ENCODE peak calls at places on chromosomes 12 and 14, in seven cellular contexts. One of them, this sample, is unnamed.

GRCh38 chr12:41891226-41891625 is 253.4 kb downstream of the GXYLT1 start:
- DNase-seq in SK-N-SH: no peak
- DNase-seq in HCT116: no peak
- DNase-seq in transverse colon: no peak
- DNase-seq in H1: no peak
- DNase-seq in breast epithelium: no peak
- DNase-seq in stomach: no peak
- DNase-seq in this sample: no peak

GRCh38 chr14:40599726-40600125 is 1007.0 kb upstream of the LRFN5 start:
- DNase-seq in SK-N-SH: no peak
- DNase-seq in HCT116: no peak
- DNase-seq in transverse colon: no peak
- DNase-seq in H1: no peak
- DNase-seq in breast epithelium: no peak
- DNase-seq in stomach: no peak
- DNase-seq in this sample: no peak

GRCh38 chr12:22287056-22287455 is 47.5 kb downstream of the ST8SIA1 start:
- DNase-seq in SK-N-SH: no peak
- DNase-seq in HCT116: no peak
- DNase-seq in transverse colon: no peak
- DNase-seq in H1: no peak
- DNase-seq in breast epithelium: no peak
- DNase-seq in stomach: no peak
- DNase-seq in this sample: no peak

GRCh38 chr12:103530352-103530751 is 34.6 kb upstream of the C12orf42 start:
- DNase-seq in SK-N-SH: no peak
- DNase-seq in HCT116: no peak
- DNase-seq in transverse colon: no peak
- DNase-seq in H1: no peak
- DNase-seq in breast epithelium: no peak
- DNase-seq in stomach: no peak
- DNase-seq in this sample: no peak

GRCh38 chr14:65704850-65705249 is 292.3 kb downstream of the FUT8 start:
- DNase-seq in SK-N-SH: no peak
- DNase-seq in HCT116: no peak
- DNase-seq in transverse colon: no peak
- DNase-seq in H1: no peak
- DNase-seq in breast epithelium: no peak
- DNase-seq in stomach: no peak
- DNase-seq in this sample: no peak

GRCh38 chr14:101601603-101602465 is 40.5 kb downstream of the DIO3 start:
- DNase-seq in SK-N-SH: no peak
- DNase-seq in HCT116: no peak
- DNase-seq in transverse colon: peak
- DNase-seq in H1: no peak
- DNase-seq in breast epithelium: no peak
- DNase-seq in stomach: peak
- DNase-seq in this sample: no peak

GRCh38 chr14:30035361-30035760 is 107.7 kb upstream of the PRKD1 start:
- DNase-seq in SK-N-SH: no peak
- DNase-seq in HCT116: no peak
- DNase-seq in transverse colon: no peak
- DNase-seq in H1: no peak
- DNase-seq in breast epithelium: no peak
- DNase-seq in stomach: no peak
- DNase-seq in this sample: no peak

GRCh38 chr12:15278816-15279658 is 43.3 kb upstream of the PTPRO start:
- DNase-seq in SK-N-SH: peak
- DNase-seq in HCT116: no peak
- DNase-seq in transverse colon: peak
- DNase-seq in H1: no peak
- DNase-seq in breast epithelium: peak
- DNase-seq in stomach: peak
- DNase-seq in this sample: peak

GRCh38 chr14:89197623-89198022 is 219.4 kb downstream of the FOXN3 start:
- DNase-seq in SK-N-SH: no peak
- DNase-seq in HCT116: no peak
- DNase-seq in transverse colon: no peak
- DNase-seq in H1: no peak
- DNase-seq in breast epithelium: no peak
- DNase-seq in stomach: no peak
- DNase-seq in this sample: no peak

GRCh38 chr12:25719505-25719904 is 166.4 kb upstream of the LMNTD1 start:
- DNase-seq in SK-N-SH: no peak
- DNase-seq in HCT116: no peak
- DNase-seq in transverse colon: no peak
- DNase-seq in H1: no peak
- DNase-seq in breast epithelium: no peak
- DNase-seq in stomach: no peak
- DNase-seq in this sample: no peak
- TF ChIP-seq POLR2AphosphoS5 in SK-N-SH: no peak
- TF ChIP-seq POLR2AphosphoS5 in HCT116: no peak
- TF ChIP-seq POLR2AphosphoS5 in transverse colon: no peak
- TF ChIP-seq POLR2AphosphoS5 in H1: no peak
- TF ChIP-seq POLR2AphosphoS5 in breast epithelium: no peak
- TF ChIP-seq POLR2AphosphoS5 in stomach: no peak
- TF ChIP-seq POLR2AphosphoS5 in this sample: no peak

GRCh38 chr12:125549171-125549570 is 483.9 kb downstream of the AACS start:
- DNase-seq in SK-N-SH: no peak
- DNase-seq in HCT116: no peak
- DNase-seq in transverse colon: no peak
- DNase-seq in H1: no peak
- DNase-seq in breast epithelium: no peak
- DNase-seq in stomach: no peak
- DNase-seq in this sample: no peak
- TF ChIP-seq POLR2AphosphoS5 in SK-N-SH: no peak
- TF ChIP-seq POLR2AphosphoS5 in HCT116: no peak
- TF ChIP-seq POLR2AphosphoS5 in transverse colon: no peak
- TF ChIP-seq POLR2AphosphoS5 in H1: no peak
- TF ChIP-seq POLR2AphosphoS5 in breast epithelium: no peak
- TF ChIP-seq POLR2AphosphoS5 in stomach: no peak
- TF ChIP-seq POLR2AphosphoS5 in this sample: no peak

DNA sequence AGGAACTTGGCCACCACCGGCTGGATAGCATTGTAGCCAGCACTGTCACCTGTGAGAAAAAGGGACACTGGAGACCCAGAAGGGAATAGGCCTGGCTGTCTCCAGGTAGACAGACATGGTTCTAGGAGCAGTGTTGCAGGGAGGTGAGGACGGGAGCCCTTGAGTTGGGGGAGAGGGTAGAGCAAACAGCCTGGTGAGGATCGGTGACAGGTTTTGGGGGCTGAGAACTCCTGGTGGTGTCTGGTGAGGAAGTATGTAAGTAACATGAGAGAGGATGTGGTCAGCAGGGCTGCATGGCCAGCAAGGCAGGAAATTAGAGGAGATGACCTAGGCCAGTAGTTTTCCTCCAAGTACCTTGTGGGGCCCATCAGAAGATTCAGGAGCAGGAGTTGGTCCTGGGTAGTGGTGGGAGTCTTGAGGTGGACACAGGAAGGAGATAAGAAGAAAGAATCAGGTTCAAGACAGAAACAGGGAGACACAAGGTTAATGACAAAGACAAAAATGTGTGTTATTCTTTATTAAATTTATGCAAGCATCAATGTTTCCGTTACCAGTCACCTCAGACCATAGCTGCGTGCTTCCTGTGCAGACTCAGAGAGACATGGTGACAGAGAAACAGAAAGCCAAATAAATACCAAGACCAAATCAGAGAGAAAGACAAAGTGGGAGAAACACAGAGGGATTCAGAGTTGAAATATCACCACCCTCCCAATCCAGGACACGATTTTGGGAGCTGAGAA is at the start of gene ARHGAP9:
- DNase-seq in SK-N-SH: no peak
- DNase-seq in HCT116: no peak
- DNase-seq in transverse colon: no peak
- DNase-seq in H1: no peak
- DNase-seq in breast epithelium: no peak
- DNase-seq in stomach: no peak
- DNase-seq in this sample: peak
- TF ChIP-seq POLR2AphosphoS5 in SK-N-SH: no peak
- TF ChIP-seq POLR2AphosphoS5 in HCT116: no peak
- TF ChIP-seq POLR2AphosphoS5 in transverse colon: no peak
- TF ChIP-seq POLR2AphosphoS5 in H1: no peak
- TF ChIP-seq POLR2AphosphoS5 in breast epithelium: no peak
- TF ChIP-seq POLR2AphosphoS5 in stomach: no peak
- TF ChIP-seq POLR2AphosphoS5 in this sample: no peak

GRCh38 chr12:32647275-32647674 is 31.8 kb upstream of the DNM1L start:
- DNase-seq in SK-N-SH: no peak
- DNase-seq in HCT116: no peak
- DNase-seq in transverse colon: no peak
- DNase-seq in H1: peak
- DNase-seq in breast epithelium: no peak
- DNase-seq in stomach: no peak
- DNase-seq in this sample: no peak
- TF ChIP-seq POLR2AphosphoS5 in SK-N-SH: no peak
- TF ChIP-seq POLR2AphosphoS5 in HCT116: no peak
- TF ChIP-seq POLR2AphosphoS5 in transverse colon: no peak
- TF ChIP-seq POLR2AphosphoS5 in H1: no peak
- TF ChIP-seq POLR2AphosphoS5 in breast epithelium: no peak
- TF ChIP-seq POLR2AphosphoS5 in stomach: no peak
- TF ChIP-seq POLR2AphosphoS5 in this sample: no peak

GRCh38 chr14:32761381-32761968 is 177.2 kb upstream of the NPAS3 start:
- DNase-seq in SK-N-SH: no peak
- DNase-seq in HCT116: no peak
- DNase-seq in transverse colon: no peak
- DNase-seq in H1: no peak
- DNase-seq in breast epithelium: no peak
- DNase-seq in stomach: no peak
- DNase-seq in this sample: no peak

GRCh38 chr14:32754209-32754608 is 184.5 kb upstream of the NPAS3 start:
- DNase-seq in SK-N-SH: no peak
- DNase-seq in HCT116: no peak
- DNase-seq in transverse colon: no peak
- DNase-seq in H1: no peak
- DNase-seq in breast epithelium: no peak
- DNase-seq in stomach: no peak
- DNase-seq in this sample: no peak

GRCh38 chr14:32756173-32756572 is 182.5 kb upstream of the NPAS3 start:
- DNase-seq in SK-N-SH: no peak
- DNase-seq in HCT116: no peak
- DNase-seq in transverse colon: no peak
- DNase-seq in H1: no peak
- DNase-seq in breast epithelium: no peak
- DNase-seq in stomach: no peak
- DNase-seq in this sample: no peak

GRCh38 chr14:32757568-32757967 is 181.1 kb upstream of the NPAS3 start:
- DNase-seq in SK-N-SH: no peak
- DNase-seq in HCT116: no peak
- DNase-seq in transverse colon: no peak
- DNase-seq in H1: no peak
- DNase-seq in breast epithelium: no peak
- DNase-seq in stomach: no peak
- DNase-seq in this sample: no peak

DNA sequence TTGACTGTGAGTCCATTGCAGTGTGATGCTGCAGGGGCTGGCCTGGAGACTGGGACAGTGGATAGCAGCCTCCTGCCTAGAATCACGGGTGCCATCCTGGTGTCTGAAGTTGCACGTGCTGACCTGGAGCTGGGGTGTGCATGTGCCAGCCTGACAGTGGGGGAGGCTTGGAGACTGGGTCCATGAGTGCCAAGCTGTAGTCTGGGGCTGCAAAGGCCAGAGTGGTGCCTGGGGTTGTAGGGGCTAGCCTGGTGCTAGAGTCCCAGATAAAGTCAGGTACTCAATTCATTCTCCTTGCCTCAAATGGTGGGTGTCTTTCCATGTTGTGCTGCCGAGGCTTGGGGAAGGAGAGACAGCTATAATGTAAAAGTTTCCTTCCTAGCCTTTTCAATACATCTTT is 181.9 kb upstream of the NPAS3 start:
- DNase-seq in SK-N-SH: no peak
- DNase-seq in HCT116: no peak
- DNase-seq in transverse colon: no peak
- DNase-seq in H1: no peak
- DNase-seq in breast epithelium: no peak
- DNase-seq in stomach: no peak
- DNase-seq in this sample: no peak
- TF ChIP-seq POLR2AphosphoS5 in SK-N-SH: no peak
- TF ChIP-seq POLR2AphosphoS5 in HCT116: no peak
- TF ChIP-seq POLR2AphosphoS5 in transverse colon: no peak
- TF ChIP-seq POLR2AphosphoS5 in H1: no peak
- TF ChIP-seq POLR2AphosphoS5 in breast epithelium: no peak
- TF ChIP-seq POLR2AphosphoS5 in stomach: no peak
- TF ChIP-seq POLR2AphosphoS5 in this sample: no peak

DNA sequence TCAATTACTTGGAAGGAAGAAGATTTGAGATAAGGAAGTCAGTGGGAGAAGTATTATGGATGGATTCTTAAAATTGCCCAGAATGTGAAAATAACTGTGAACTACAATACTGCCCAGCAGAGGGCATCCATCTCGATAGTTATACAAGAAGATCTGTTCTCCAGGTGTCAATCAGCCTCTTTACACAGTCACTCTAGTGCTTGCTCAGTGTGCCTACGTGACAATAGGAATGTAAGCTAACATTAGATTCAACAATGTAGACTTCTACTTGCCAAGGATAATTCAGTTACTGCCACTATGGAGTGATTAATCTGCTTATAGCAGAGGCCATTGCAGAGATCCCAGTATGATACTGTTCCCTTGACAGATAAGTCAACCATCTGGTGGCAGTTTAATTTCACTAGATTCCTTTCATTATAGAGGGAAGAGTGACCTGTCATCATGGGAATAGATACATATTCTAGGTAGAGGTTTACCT is 10.6 kb upstream of the MAP4K5 start:
- DNase-seq in SK-N-SH: peak
- DNase-seq in HCT116: peak
- DNase-seq in transverse colon: peak
- DNase-seq in H1: no peak
- DNase-seq in breast epithelium: no peak
- DNase-seq in stomach: peak
- DNase-seq in this sample: no peak
- TF ChIP-seq POLR2AphosphoS5 in SK-N-SH: no peak
- TF ChIP-seq POLR2AphosphoS5 in HCT116: no peak
- TF ChIP-seq POLR2AphosphoS5 in transverse colon: no peak
- TF ChIP-seq POLR2AphosphoS5 in H1: no peak
- TF ChIP-seq POLR2AphosphoS5 in breast epithelium: no peak
- TF ChIP-seq POLR2AphosphoS5 in stomach: no peak
- TF ChIP-seq POLR2AphosphoS5 in this sample: no peak

DNA sequence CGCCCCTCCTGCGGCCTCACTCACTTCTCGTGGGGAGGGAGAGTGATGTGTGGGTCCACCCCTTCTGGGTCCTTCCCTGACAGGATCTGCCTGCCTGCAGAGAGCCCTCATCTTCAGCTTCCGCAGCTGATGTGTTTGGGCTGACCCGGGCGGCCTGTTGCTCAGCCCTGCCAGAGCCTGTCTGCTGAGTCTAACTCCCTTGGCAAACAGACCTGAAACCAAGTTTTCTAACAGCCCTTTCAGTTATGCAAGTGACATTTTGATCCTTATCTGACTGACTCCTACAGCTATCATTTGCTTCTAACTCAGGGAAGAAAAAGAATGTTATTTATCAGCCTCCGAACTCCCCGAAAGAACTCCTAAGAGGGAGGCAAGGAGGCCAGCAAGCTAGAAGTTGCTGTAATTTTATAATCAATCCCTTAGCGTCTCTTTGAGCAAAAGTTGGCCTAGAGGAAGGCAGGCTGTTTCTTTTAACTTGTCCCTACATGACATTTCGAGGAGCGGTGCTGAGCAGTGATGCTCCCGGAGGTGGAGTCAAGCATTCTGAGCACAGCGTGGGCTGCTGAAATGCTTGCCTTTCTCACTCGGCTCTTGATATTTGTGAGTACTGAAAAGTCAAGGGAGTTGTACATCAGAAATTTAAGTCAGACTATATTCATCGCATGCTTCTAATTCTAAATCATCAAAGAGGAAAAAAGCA is 31.5 kb upstream of the CACNA2D4 start:
- DNase-seq in SK-N-SH: no peak
- DNase-seq in HCT116: no peak
- DNase-seq in transverse colon: no peak
- DNase-seq in H1: no peak
- DNase-seq in breast epithelium: no peak
- DNase-seq in stomach: no peak
- DNase-seq in this sample: no peak
- TF ChIP-seq POLR2AphosphoS5 in SK-N-SH: no peak
- TF ChIP-seq POLR2AphosphoS5 in HCT116: no peak
- TF ChIP-seq POLR2AphosphoS5 in transverse colon: no peak
- TF ChIP-seq POLR2AphosphoS5 in H1: no peak
- TF ChIP-seq POLR2AphosphoS5 in breast epithelium: peak
- TF ChIP-seq POLR2AphosphoS5 in stomach: no peak
- TF ChIP-seq POLR2AphosphoS5 in this sample: no peak

This sample was measured in HL-60.